ENCODE peak calls at places on chromosome 16, in ten cellular contexts. L is stomach, Z is right lobe of liver, A is sigmoid colon, Y is lower leg skin, D is Peyer's patch, J is tibial nerve, B is body of pancreas, I is prostate gland, C is IMR-90. M is an unnamed sample.

GRCh38 chr16:12231666-12232065 is 255.1 kb downstream of the SNX29 start:
- DNase-seq in B (no peak), A (no peak), Z (no peak), D (no peak), C (peak), L (no peak), I (no peak), Y (no peak), J (no peak), M (no peak)

GRCh38 chr16:22181843-22182242 is 19.5 kb downstream of the SDR42E2 start:
- DNase-seq in I (no peak), A (no peak), J (no peak), Y (no peak), B (no peak), D (no peak), Z (no peak), L (no peak), C (no peak), M (no peak)

GRCh38 chr16:69444873-69445517 is 20.6 kb downstream of the CYB5B start:
- DNase-seq in B (no peak), L (no peak), J (no peak), A (no peak), D (no peak), Z (no peak), I (no peak), Y (no peak), C (peak), M (no peak)

GRCh38 chr16:27762441-27762840 is 212.5 kb downstream of the KATNIP start:
- DNase-seq in Z (no peak), I (no peak), L (no peak), D (no peak), Y (no peak), J (no peak), B (no peak), C (peak), A (no peak), M (no peak)

GRCh38 chr16:86133847-86134375 is 234.9 kb downstream of the IRF8 start:
- DNase-seq in A (no peak), Z (no peak), Y (peak), C (no peak), J (no peak), B (no peak), D (no peak), L (no peak), I (no peak), M (no peak)

GRCh38 chr16:64092284-64092683 is 1029.6 kb downstream of the CDH11 start:
- DNase-seq in Z (no peak), I (no peak), Y (no peak), A (no peak), D (no peak), L (no peak), B (no peak), J (no peak), C (peak), M (no peak)

GRCh38 chr16:58062821-58063220 is 37.3 kb downstream of the MMP15 start:
- DNase-seq in Z (no peak), B (no peak), C (no peak), J (no peak), I (no peak), A (no peak), D (no peak), L (no peak), Y (no peak), M (no peak)

GRCh38 chr16:73339821-73340220 is 291.9 kb upstream of the ZFHX3 start:
- DNase-seq in I (no peak), L (no peak), Z (no peak), B (no peak), J (no peak), A (no peak), C (no peak), Y (no peak), D (no peak), M (no peak)

GRCh38 chr16:10578474-10579316 is 1.7 kb downstream of the EMP2 start:
- DNase-seq in I (peak), Z (no peak), L (peak), J (no peak), Y (no peak), A (no peak), D (peak), C (no peak), B (peak), M (no peak)

GRCh38 chr16:70391881-70392481 is 45.3 kb downstream of the DDX19A start:
- DNase-seq in B (no peak), D (no peak), J (peak), Z (no peak), I (no peak), A (peak), C (peak), L (no peak), Y (peak), M (peak)

GRCh38 chr16:73713817-73714495 is 582.7 kb upstream of the PSMD7 start:
- DNase-seq in B (peak), I (no peak), D (no peak), L (no peak), J (peak), Y (no peak), A (no peak), Z (no peak), C (peak), M (no peak)

GRCh38 chr16:54430491-54431030 is 144.0 kb upstream of the IRX3 start:
- DNase-seq in C (peak), L (no peak), D (no peak), J (no peak), Y (no peak), A (no peak), Z (peak), I (no peak), B (no peak), M (no peak)

GRCh38 chr16:85139888-85140339 is 27.6 kb upstream of the CIBAR2 start:
- DNase-seq in C (no peak), Z (no peak), D (no peak), Y (no peak), I (no peak), B (no peak), L (no peak), A (no peak), J (no peak), M (no peak)

GRCh38 chr16:85460983-85461813 is 151.9 kb upstream of the GSE1 start:
- DNase-seq in B (peak), C (peak), J (no peak), L (no peak), Y (no peak), A (no peak), Z (no peak), D (no peak), I (no peak), M (peak)

GRCh38 chr16:11585460-11586374 is 1.0 kb downstream of the LITAF start:
- DNase-seq in A (no peak), J (no peak), B (peak), I (no peak), Z (peak), D (peak), Y (no peak), L (peak), C (peak), M (peak)

GRCh38 chr16:88471575-88471974 is 18.5 kb downstream of the ZFPM1 start:
- DNase-seq in D (no peak), L (no peak), I (no peak), Z (no peak), J (no peak), B (no peak), C (no peak), Y (no peak), A (no peak), M (no peak)

GRCh38 chr16:17395849-17396480 is 74.8 kb downstream of the XYLT1 start:
- DNase-seq in B (peak), C (no peak), J (no peak), A (peak), L (peak), I (no peak), Z (no peak), Y (peak), D (no peak), M (peak)

DNA sequence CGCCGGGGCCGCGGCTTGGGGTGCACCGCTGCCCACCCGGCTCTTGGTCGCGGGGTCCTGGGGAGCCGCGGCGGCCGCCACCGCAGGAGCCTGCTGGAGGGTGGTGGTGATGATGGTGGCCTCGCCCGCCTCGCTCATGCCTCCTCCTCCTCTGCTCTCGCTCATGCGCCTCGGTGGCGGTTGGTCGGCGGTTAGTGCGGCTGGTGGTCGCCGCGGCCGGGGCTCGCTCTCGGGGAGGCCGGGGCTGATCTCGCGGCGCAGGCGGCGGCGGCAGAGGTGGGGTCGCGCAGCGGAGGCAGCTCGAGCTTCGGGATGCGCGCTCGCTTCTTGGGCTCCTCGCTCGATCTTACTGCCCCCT is 41.6 kb downstream of the AHSP start:
- DNase-seq in J (no peak), L (no peak), Y (no peak), A (no peak), C (no peak), Z (no peak), I (no peak), B (no peak), D (no peak), M (no peak)
- H3K4me3 ChIP-seq in J (no peak), L (peak), Y (no peak), A (peak), C (no peak), Z (no peak), I (no peak), B (no peak), D (peak), M (no peak)

DNA sequence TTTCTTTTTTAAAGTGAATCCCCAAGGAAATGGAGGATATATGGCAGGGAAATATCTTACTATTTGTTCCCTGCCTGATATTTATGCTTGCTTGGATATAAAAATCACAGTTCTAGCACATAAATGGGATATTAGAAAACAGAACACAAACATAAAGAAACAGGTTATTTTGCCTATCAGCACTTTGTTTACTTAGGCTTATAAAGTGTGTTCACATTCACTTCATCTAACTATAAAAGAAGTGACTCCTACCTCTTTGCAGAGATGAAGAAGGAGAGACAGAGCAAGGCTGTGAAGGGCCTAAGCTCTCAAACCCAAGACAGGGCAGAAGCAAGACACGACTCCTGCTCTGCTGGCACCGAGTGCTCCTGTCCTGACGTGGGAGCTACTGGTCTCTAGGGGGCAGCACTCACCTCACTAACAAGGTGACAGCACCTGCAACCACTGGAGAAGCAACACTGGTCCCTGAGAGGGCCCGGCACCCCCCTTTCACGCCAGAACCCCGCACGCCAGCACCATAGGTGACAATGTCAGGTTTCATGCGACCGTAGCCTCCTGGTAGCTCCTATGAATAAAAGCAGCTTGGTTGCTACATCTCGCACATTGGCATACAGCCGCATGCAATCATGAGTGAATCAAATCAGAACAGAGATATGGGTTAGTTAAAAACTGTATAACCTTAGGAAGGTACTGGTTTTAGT is 32.0 kb downstream of the MBTPS1 start:
- DNase-seq in I (peak), J (peak), Z (peak), B (peak), Y (peak), L (peak), A (peak), D (peak), C (peak), M (no peak)
- TF ChIP-seq POLR2A in I (no peak), J (no peak), Z (no peak), B (no peak), Y (no peak), L (no peak), A (no peak), D (no peak), C (no peak), M (no peak)

DNA sequence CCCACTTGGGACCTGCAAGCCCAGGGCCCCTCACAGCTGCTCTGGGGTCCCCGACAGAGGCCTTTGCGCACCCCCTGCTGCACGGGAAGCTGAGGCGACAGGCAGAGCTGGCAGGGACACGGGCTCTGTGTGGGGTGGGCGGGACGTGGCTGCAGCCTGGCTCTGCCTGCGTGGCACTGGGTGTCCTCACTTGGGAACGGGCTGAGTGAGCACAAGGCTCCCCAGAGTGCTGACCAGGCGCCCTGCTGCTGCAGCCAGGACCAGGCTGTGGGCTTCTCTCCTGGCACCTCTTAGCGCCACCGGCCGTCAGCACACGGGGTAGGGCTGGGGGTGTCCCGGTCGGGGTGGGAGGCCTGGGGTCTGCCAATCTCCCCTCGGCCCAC is 6.6 kb downstream of the C1QTNF8 start:
- DNase-seq in I (no peak), A (no peak), C (no peak), L (no peak), J (no peak), Y (no peak), B (peak), D (no peak), Z (no peak), M (no peak)
- H3K4me3 ChIP-seq in I (no peak), A (no peak), C (no peak), L (peak), J (no peak), Y (no peak), B (no peak), D (peak), Z (no peak), M (no peak)

DNA sequence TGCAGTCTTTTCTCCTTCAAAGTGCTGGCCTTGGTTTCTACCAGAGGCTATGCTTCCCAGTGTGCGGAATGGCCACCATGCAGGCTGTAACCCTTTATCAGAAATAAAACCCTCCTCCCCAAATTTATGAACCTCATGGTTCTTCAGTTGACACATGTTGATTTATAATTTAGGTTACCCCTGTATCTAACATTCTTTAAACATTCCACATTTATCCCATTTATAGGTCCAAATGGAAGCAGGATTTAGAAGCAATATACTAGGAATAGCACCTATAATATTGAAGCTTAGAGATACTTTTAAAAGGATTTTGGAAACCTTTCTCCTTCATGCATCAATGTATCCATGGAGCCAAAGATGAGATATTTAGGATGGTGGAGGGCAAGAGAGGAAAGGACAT is 438.8 kb upstream of the C16orf82 start:
- DNase-seq in Y (peak), Z (no peak), D (no peak), B (no peak), J (no peak), L (no peak), A (no peak), I (no peak), C (no peak), M (no peak)
- TF ChIP-seq POLR2A in Y (no peak), Z (no peak), D (no peak), B (no peak), J (no peak), L (no peak), A (no peak), I (no peak), C (no peak), M (no peak)

DNA sequence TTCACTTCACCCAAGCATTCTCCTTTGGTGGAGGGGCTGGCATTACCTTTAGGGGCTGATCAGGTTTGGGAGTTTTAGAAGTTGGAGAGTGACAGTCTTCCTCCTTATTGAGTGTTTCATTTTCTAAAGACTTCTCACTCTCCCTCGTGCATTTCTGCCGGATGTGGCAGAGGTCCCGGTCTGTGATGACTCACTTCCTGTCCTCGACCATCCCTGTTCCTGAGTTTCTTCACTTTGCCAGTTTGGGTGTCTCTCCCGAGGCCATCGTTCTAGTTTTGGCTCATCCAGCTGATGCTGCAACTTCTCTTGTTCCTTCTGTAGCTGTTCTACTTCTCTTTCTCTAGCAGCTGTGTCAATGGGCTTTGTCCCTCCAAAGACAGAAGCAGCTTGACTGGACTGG is 104.3 kb downstream of the PHKB start:
- DNase-seq in B (peak), A (peak), L (no peak), Y (peak), J (peak), C (peak), D (no peak), Z (peak), I (no peak), M (no peak)
- H3K4me3 ChIP-seq in B (no peak), A (no peak), L (no peak), Y (no peak), J (no peak), C (no peak), D (no peak), Z (no peak), I (no peak), M (no peak)

DNA sequence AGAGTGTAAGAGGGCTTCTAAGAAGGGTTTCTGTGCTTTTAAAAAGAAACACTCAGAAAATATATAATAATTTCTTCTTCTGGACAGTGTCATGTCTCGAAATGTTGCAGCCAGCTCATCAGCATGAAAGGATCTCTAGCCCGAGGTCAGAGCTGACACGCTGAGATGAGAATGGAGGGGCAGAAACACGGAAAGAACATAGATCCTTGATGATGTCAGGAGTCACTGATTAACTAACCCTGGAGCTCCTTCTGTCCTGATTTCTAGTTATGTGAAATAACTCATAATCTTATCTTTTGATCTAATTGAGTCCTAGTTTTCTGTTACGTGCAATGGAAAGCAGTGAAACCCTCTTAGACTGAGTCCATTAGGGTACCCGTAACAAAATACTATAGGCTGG is 10.3 kb upstream of the TOX3 start:
- DNase-seq in C (no peak), D (no peak), Z (no peak), Y (no peak), B (no peak), I (no peak), A (no peak), L (no peak), J (no peak), M (no peak)
- TF ChIP-seq POLR2A in C (no peak), D (no peak), Z (no peak), Y (no peak), B (no peak), I (no peak), A (no peak), L (no peak), J (no peak), M (no peak)

GRCh38 chr16:3004319-3004718 is 8.4 kb upstream of the CLDN9 start:
- DNase-seq in Y (no peak), L (no peak), C (no peak), A (no peak), J (no peak), Z (no peak), I (no peak), D (peak), B (no peak), M (no peak)
- H3K4me3 ChIP-seq in Y (no peak), L (peak), C (peak), A (peak), J (no peak), Z (peak), I (peak), D (peak), B (no peak), M (no peak)